ENCODE peak calls at places on chromosomes 7 and 10, in six cellular contexts. O, K, V, R, W and J are unnamed samples.

GRCh38 chr7:69962856-69963149 is 364.5 kb downstream of the AUTS2 start:
- DNase-seq in O (no peak), K (no peak), V (no peak), R (no peak), W (no peak), J (no peak)

GRCh38 chr7:115128163-115128562 is 206.3 kb downstream of the MDFIC start:
- DNase-seq in O (no peak), K (no peak), V (no peak), R (no peak), W (no peak), J (no peak)

GRCh38 chr10:69382382-69383117 is 34.2 kb downstream of the TACR2 start:
- DNase-seq in O (peak), K (peak), V (no peak), R (no peak), W (peak), J (no peak)

GRCh38 chr7:90919766-90920165 is 323.6 kb downstream of the CDK14 start:
- DNase-seq in O (no peak), K (no peak), V (no peak), R (no peak), W (no peak), J (no peak)

GRCh38 chr10:88207121-88207546 is 343.7 kb downstream of the PTEN start:
- DNase-seq in O (peak), K (no peak), V (no peak), R (no peak), W (no peak), J (no peak)

GRCh38 chr7:134948736-134949135 is 37.6 kb upstream of the AGBL3 start:
- DNase-seq in O (no peak), K (no peak), V (no peak), R (no peak), W (no peak), J (no peak)

GRCh38 chr7:133742709-133743538 is 384.2 kb upstream of the LRGUK start:
- DNase-seq in O (no peak), K (peak), V (no peak), R (no peak), W (peak), J (no peak)

GRCh38 chr10:18312385-18313145 is 172.3 kb downstream of the CACNB2 start:
- DNase-seq in O (peak), K (peak), V (no peak), R (no peak), W (peak), J (no peak)

GRCh38 chr7:119483364-119483763 is 789.6 kb upstream of the KCND2 start:
- DNase-seq in O (no peak), K (no peak), V (no peak), R (no peak), W (no peak), J (no peak)

GRCh38 chr7:47945261-47946015 is 2.8 kb downstream of the PKD1L1 start:
- DNase-seq in O (no peak), K (peak), V (peak), R (peak), W (peak), J (peak)

GRCh38 chr7:33579117-33579516 is 326.2 kb upstream of the BMPER start:
- DNase-seq in O (no peak), K (no peak), V (no peak), R (no peak), W (no peak), J (no peak)

GRCh38 chr10:74928742-74929191 is 102.4 kb downstream of the KAT6B start:
- DNase-seq in O (peak), K (no peak), V (no peak), R (no peak), W (no peak), J (no peak)

GRCh38 chr10:792792-793100 is 103.3 kb upstream of the DIP2C start:
- DNase-seq in O (no peak), K (peak), V (no peak), R (no peak), W (no peak), J (no peak)

GRCh38 chr7:121157885-121158590 is 169.5 kb downstream of the CPED1 start:
- DNase-seq in O (no peak), K (no peak), V (no peak), R (no peak), W (no peak), J (no peak)

GRCh38 chr10:118028619-118029018 is 18.1 kb downstream of the RAB11FIP2 start:
- DNase-seq in O (no peak), K (no peak), V (no peak), R (no peak), W (no peak), J (no peak)

GRCh38 chr7:45184326-45185027 is 26.9 kb downstream of the RAMP3 start:
- DNase-seq in O (no peak), K (no peak), V (peak), R (no peak), W (no peak), J (peak)

GRCh38 chr10:10605551-10606081 is 412.1 kb upstream of the CELF2 start:
- DNase-seq in O (peak), K (peak), V (no peak), R (no peak), W (no peak), J (no peak)

GRCh38 chr10:124403548-124403947 is 15.2 kb downstream of the OAT start:
- DNase-seq in O (peak), K (peak), V (no peak), R (no peak), W (peak), J (no peak)

GRCh38 chr7:152145853-152146466 is 120.5 kb downstream of the GALNT11 start:
- DNase-seq in O (peak), K (peak), V (no peak), R (no peak), W (peak), J (no peak)

GRCh38 chr7:41219276-41219675 is 483.6 kb downstream of the INHBA start:
- DNase-seq in O (no peak), K (peak), V (no peak), R (no peak), W (peak), J (no peak)

GRCh38 chr7:92621026-92621540 is 30.9 kb upstream of the FAM133B start:
- DNase-seq in O (peak), K (peak), V (peak), R (peak), W (no peak), J (no peak)

GRCh38 chr10:131006458-131007256 is 304.9 kb downstream of the TCERG1L start:
- DNase-seq in O (no peak), K (no peak), V (peak), R (no peak), W (no peak), J (no peak)

GRCh38 chr7:43138710-43139601 is 26.5 kb downstream of the HECW1 start:
- DNase-seq in O (peak), K (peak), V (no peak), R (no peak), W (no peak), J (no peak)

GRCh38 chr10:102342958-102343357 is 52.5 kb upstream of the NFKB2 start:
- DNase-seq in O (peak), K (peak), V (no peak), R (no peak), W (no peak), J (no peak)